ENCODE peak calls at places on chromosomes 16 and 17, in eight cellular contexts. T, W, J, F, X, O, Z and R are unnamed samples.
A peak's percentile ranks its signal among the peaks of the same experiment; 100 is the strongest.

GRCh38 chr17:79188048-79188447 is 113.4 kb downstream of the ENGASE start:
- DNase-seq in T (no peak), W (no peak), J (no peak), F (no peak), X (no peak), O (no peak), Z (peak; percentile 37), R (peak; percentile 36)

GRCh38 chr17:30186761-30187160 is 48.7 kb downstream of the SLC6A4 start:
- DNase-seq in T (no peak), W (no peak), J (no peak), F (no peak), X (no peak), O (no peak), Z (no peak), R (no peak)

GRCh38 chr16:51500306-51500705 is 349.2 kb upstream of the SALL1 start:
- DNase-seq in T (no peak), W (no peak), J (no peak), F (peak; percentile 6), X (no peak), O (peak; percentile 14), Z (no peak), R (no peak)

GRCh38 chr16:670485-671352 is 2.8 kb downstream of the RHOT2 start:
- DNase-seq in T (no peak), W (no peak), J (no peak), F (no peak), X (no peak), O (no peak), Z (no peak), R (no peak)

GRCh38 chr16:23324727-23325126 is 22.6 kb downstream of the SCNN1B start:
- DNase-seq in T (no peak), W (no peak), J (no peak), F (no peak), X (peak; percentile 9), O (no peak), Z (no peak), R (peak; percentile 100)

GRCh38 chr16:79598341-79599181 is 2.0 kb downstream of the MAF start:
- DNase-seq in T (peak; percentile 21), W (no peak), J (peak; percentile 85), F (peak; percentile 47), X (peak; percentile 56), O (peak; percentile 64), Z (no peak), R (no peak)

GRCh38 chr17:35733366-35733765 is 1.9 kb downstream of the RASL10B start:
- DNase-seq in T (no peak), W (no peak), J (no peak), F (no peak), X (no peak), O (no peak), Z (no peak), R (no peak)

GRCh38 chr16:88533945-88534641 is 36.1 kb upstream of the ZC3H18 start:
- DNase-seq in T (peak; percentile 68), W (peak; percentile 81), J (peak; percentile 86), F (peak; percentile 69), X (peak; percentile 51), O (peak; percentile 55), Z (peak; percentile 96), R (no peak)

GRCh38 chr17:52064791-52065211 is 93.7 kb downstream of the CA10 start:
- DNase-seq in T (no peak), W (no peak), J (no peak), F (no peak), X (no peak), O (peak; percentile 25), Z (no peak), R (no peak)

GRCh38 chr16:31427441-31428276 is 501 bp downstream of the COX6A2 start:
- DNase-seq in T (peak; percentile 48), W (peak; percentile 62), J (peak; percentile 62), F (peak; percentile 40), X (peak; percentile 15), O (no peak), Z (no peak), R (no peak)

GRCh38 chr17:50123649-50124349 is 6.2 kb downstream of the SAMD14 start:
- DNase-seq in T (no peak), W (no peak), J (no peak), F (no peak), X (no peak), O (no peak), Z (no peak), R (peak; percentile 88)